ENCODE peak calls at places on chromosomes 1 and 21, in five cellular contexts. X, D, S, J and Q are unnamed samples.
A peak's percentile ranks its signal among the peaks of the same experiment; 100 is the strongest.

GRCh38 chr21:42063578-42064521 is 7.3 kb upstream of the UMODL1 start:
- DNase-seq in X (no peak), D (no peak), S (no peak), J (no peak), Q (no peak)

GRCh38 chr1:147225193-147225730 is at the start of gene FMO5:
- DNase-seq in J (no peak), D (peak; percentile 57), X (peak; percentile 73), S (peak; percentile 44), Q (peak; percentile 67)

GRCh38 chr1:165073402-165074007 is 283.0 kb downstream of the LMX1A start:
- DNase-seq in S (no peak), D (peak; percentile 57), X (peak; percentile 59), J (peak; percentile 43), Q (no peak)

GRCh38 chr1:20552728-20553571 is 577 bp downstream of the FAM43B start:
- DNase-seq in J (no peak), D (peak; percentile 28), X (peak; percentile 26), S (no peak), Q (peak; percentile 41)

GRCh38 chr1:66556161-66556611 is 22.2 kb downstream of the SGIP1 start:
- DNase-seq in J (no peak), S (no peak), X (no peak), D (no peak), Q (no peak)

GRCh38 chr1:53951697-53952096 is 5.5 kb downstream of the LRRC42 start:
- DNase-seq in J (no peak), D (no peak), S (no peak), X (no peak), Q (no peak)

GRCh38 chr1:226223157-226223785 is at the start of gene MIXL1:
- DNase-seq in S (no peak), X (no peak), D (no peak), J (peak; percentile 89), Q (peak; percentile 69)

GRCh38 chr1:2879591-2879990 is 78.1 kb upstream of the TTC34 start:
- DNase-seq in X (no peak), J (no peak), D (no peak), S (no peak), Q (no peak)

GRCh38 chr1:210683403-210684047 is 354.8 kb downstream of the HHAT start:
- DNase-seq in J (no peak), D (no peak), S (no peak), X (no peak), Q (no peak)

GRCh38 chr1:214864896-214865688 is 217.4 kb upstream of the KCNK2 start:
- DNase-seq in S (no peak), X (peak; percentile 22), D (no peak), J (no peak), Q (no peak)

GRCh38 chr1:15973772-15974171 is 2.1 kb downstream of the ZBTB17 start:
- DNase-seq in S (no peak), J (no peak), D (no peak), X (no peak), Q (no peak)

DNA sequence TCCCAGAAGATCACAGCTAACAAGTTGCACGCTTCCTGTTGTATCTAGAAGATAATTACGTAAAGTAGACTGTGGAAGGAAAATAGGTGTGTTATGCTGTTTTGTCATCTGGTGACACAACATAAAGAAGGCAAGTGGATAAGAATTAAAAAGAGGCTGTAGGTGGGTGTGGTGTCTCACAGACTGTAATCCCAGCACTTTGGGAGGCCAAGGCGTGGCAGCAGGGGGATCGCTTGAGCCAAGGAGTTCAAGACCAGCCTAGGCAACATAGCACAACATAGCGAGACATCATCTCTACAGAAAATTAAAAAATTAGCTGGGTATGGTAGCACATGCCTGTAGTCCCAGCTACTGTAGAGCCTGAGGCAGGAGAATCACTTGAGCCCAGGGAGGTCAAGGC is 17.9 kb upstream of the ZNF281 start:
- DNase-seq in X (no peak), S (no peak), D (no peak), J (no peak), Q (no peak)
- TF ChIP-seq JUN in X (no peak), S (no peak), D (no peak), J (no peak), Q (no peak)

GRCh38 chr1:231541842-231542241 is 13.4 kb downstream of the TSNAX start:
- DNase-seq in D (peak; percentile 18), S (no peak), X (no peak), J (no peak), Q (no peak)
- TF ChIP-seq JUN in D (no peak), S (no peak), X (no peak), J (no peak), Q (no peak)

DNA sequence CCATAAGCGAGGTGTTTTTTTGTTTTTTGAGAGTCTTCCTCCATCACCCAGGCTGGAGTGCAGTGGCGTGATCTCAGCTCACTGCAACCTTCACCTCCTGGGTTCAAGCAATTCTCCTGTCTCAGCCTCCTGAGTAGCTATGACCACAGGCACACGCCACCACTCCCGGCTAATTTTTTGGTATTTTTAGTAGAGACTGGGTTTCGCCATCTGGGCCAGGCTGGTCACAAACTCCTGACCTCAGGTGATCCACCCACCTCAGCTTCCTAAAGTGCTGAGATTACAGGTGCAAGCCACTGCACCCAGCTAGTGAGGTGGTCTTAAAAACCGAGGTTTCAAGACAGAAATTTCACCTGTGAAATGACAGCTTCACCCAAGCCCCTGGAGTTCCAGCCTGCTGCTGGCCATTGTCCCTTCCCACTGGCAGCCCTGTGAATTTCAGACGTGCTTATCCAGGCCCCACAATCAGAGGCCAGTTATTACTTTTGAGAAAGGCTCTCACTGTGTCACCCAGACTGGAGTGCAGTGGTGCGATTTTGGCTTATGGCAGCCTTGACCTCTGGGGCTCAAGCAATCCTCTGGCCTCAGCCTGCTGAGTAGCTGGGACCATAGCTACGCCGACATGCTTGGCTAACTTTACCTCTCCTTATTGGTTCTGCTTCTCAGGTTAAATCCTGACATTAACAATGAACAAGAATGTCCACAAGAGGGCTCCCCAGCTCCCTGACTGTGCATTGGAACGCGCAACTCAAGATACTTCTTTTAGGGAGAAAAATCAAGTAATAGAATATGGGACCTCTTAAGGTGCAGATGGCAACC is 19.4 kb downstream of the ENO1 start:
- DNase-seq in J (peak; percentile 60), D (peak; percentile 83), S (no peak), X (peak; percentile 72), Q (peak; percentile 47)
- TF ChIP-seq JUN in J (no peak), D (no peak), S (no peak), X (no peak), Q (no peak)

GRCh38 chr1:39788426-39788757 is 273 bp downstream of the BMP8B start:
- DNase-seq in S (no peak), J (no peak), X (no peak), D (no peak), Q (no peak)

GRCh38 chr1:39789571-39790110 is 976 bp upstream of the BMP8B start:
- DNase-seq in D (no peak), X (no peak), S (no peak), J (no peak), Q (peak; percentile 42)

GRCh38 chr1:39787468-39787867 is 1.2 kb downstream of the BMP8B start:
- DNase-seq in X (no peak), J (no peak), D (no peak), S (no peak), Q (no peak)

GRCh38 chr1:39791838-39792237 is 3.2 kb upstream of the BMP8B start:
- DNase-seq in X (no peak), J (no peak), S (no peak), D (no peak), Q (no peak)

GRCh38 chr1:39788758-39789570 is at the start of gene BMP8B:
- DNase-seq in J (no peak), S (no peak), D (no peak), X (peak; percentile 67), Q (peak; percentile 60)
- TF ChIP-seq JUN in J (no peak), S (no peak), D (no peak), X (no peak), Q (peak; percentile 55)

DNA sequence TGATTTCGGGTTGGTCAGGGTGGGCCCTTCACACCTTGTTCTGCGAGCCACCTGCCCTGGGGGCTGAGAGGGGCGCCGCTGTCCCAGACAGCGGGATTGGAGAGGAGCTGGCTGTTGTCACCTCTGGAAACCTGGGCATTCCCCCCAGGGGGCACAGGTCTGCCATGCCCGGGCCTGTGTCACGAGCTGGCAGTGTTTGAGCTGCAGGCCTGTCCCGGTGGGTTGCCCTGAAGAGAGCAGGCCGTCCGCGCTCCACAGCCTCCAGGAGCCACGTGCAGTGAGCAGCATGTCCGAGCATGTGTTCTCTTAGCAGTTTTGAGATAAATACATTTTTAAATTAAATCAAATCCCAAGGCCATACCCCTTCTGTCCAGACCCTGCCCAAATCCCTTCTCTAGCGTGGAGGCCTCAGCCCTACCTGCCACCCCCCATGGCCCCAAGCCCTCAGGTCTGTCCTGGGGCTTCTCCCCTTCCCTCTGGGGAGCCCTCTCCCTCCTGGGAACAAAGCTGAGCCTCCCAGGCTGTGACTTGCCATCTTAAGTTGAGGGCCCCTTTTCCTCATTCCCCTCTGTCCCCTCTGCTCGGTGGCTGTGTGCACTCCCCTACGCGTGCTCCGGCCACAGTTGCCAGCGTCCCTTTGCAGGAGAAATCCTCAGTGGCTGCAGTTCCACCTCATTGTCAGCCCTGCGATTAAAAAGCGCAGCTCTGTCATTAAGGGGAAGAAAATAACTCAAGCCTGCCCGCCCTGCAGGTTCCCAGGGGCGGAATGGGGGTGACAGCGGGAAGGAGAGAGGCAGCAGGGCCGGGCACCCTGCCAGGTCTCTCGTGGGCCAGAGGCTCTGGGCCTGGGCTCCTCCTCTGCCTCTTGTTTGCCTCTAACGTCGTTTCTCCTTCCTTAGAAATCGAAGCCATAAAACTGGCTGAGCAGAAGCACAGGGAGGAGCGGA is 26.6 kb downstream of the SLX9 start:
- DNase-seq in X (no peak), D (no peak), J (no peak), S (no peak), Q (no peak)
- TF ChIP-seq JUN in X (no peak), D (no peak), J (no peak), S (no peak), Q (no peak)

DNA sequence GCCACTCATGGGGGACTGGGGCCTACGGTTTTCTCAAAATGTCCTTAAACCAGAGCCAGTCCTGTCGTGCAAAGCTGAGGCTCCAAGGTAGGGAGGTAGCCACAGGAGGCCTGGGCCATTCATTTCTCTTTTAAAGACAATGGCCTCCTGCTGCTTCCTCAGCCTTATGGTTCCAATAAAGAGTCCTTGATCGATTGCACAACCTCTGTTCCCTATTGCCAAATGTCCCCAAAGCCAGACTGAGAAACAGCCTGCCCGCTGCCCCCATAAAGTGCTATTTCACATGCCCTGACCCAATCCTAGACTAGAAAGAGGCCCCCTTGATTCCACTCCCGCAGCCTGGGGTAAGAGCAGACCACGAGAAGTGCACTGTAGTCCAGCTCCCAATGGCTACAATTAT is 166.7 kb downstream of the CLIC6 start:
- DNase-seq in J (peak; percentile 50), S (no peak), X (no peak), D (no peak), Q (no peak)
- TF ChIP-seq JUN in J (no peak), S (no peak), X (no peak), D (no peak), Q (no peak)